ENCODE peak calls at places on chromosome 6, in seven cellular contexts. D is ureter, N is activated T-helper 1 cell treated with Interleukin-2 at 50 U/mL for 16 hours, Z is AML-193, L is HT-29, Y is osteocyte, T is iPS DF 6.9. W is an unnamed sample.

GRCh38 chr6:114714836-114715507 is 372.1 kb upstream of the HS3ST5 start:
- DNase-seq in Y (no peak), N (no peak), T (no peak), Z (no peak), D (no peak), L (no peak), W (no peak)

GRCh38 chr6:66198062-66198624 is 491.1 kb upstream of the EYS start:
- DNase-seq in L (no peak), Y (no peak), Z (no peak), N (no peak), T (no peak), D (no peak), W (no peak)

GRCh38 chr6:168138436-168138835 is 59.4 kb upstream of the FRMD1 start:
- DNase-seq in Z (no peak), T (no peak), L (no peak), Y (peak), N (no peak), D (peak), W (no peak)

GRCh38 chr6:10030942-10031537 is 383.8 kb downstream of the TFAP2A start:
- DNase-seq in T (peak), D (no peak), Y (no peak), Z (peak), L (peak), N (no peak), W (peak)

GRCh38 chr6:106163446-106163965 is 77.4 kb downstream of the PRDM1 start:
- DNase-seq in T (no peak), Z (peak), L (no peak), N (peak), Y (no peak), D (no peak), W (peak)

GRCh38 chr6:56642366-56643261 is at the start of gene DST:
- DNase-seq in L (no peak), D (no peak), Y (no peak), N (no peak), Z (no peak), T (no peak), W (peak)

GRCh38 chr6:17086469-17086868 is 15.4 kb upstream of the STMND1 start:
- DNase-seq in N (no peak), L (peak), Y (no peak), T (no peak), D (peak), Z (peak), W (peak)

GRCh38 chr6:144248470-144249301 is 36.4 kb upstream of the UTRN start:
- DNase-seq in L (no peak), Z (no peak), N (no peak), T (no peak), Y (no peak), D (no peak), W (peak)

GRCh38 chr6:8219352-8219943 is 117.1 kb upstream of the EEF1E1 start:
- DNase-seq in N (no peak), Z (peak), D (peak), L (peak), T (peak), Y (no peak), W (peak)

GRCh38 chr6:117276778-117277177 is 11.4 kb downstream of the VGLL2 start:
- DNase-seq in N (no peak), T (no peak), Z (no peak), L (no peak), Y (no peak), D (no peak), W (no peak)

GRCh38 chr6:104887350-104887749 is 27.6 kb upstream of the HACE1 start:
- DNase-seq in N (no peak), Y (no peak), Z (peak), L (peak), D (no peak), T (no peak), W (peak)

GRCh38 chr6:113857565-113858066 is 471 bp downstream of the MARCKS start:
- DNase-seq in Z (no peak), Y (no peak), L (peak), D (no peak), T (no peak), N (no peak), W (no peak)

GRCh38 chr6:101402618-101403002 is 9.1 kb downstream of the GRIK2 start:
- DNase-seq in Y (no peak), L (no peak), Z (no peak), N (no peak), T (no peak), D (no peak), W (peak)

GRCh38 chr6:130293800-130294199 is 71.0 kb upstream of the SAMD3 start:
- DNase-seq in Y (no peak), T (peak), L (peak), N (no peak), D (no peak), Z (peak), W (peak)

GRCh38 chr6:130029163-130029562 is 10.8 kb downstream of the L3MBTL3 start:
- DNase-seq in Y (no peak), T (no peak), Z (no peak), N (no peak), D (no peak), L (no peak), W (no peak)

GRCh38 chr6:71886184-71887005 is at the start of gene RIMS1:
- DNase-seq in T (no peak), Y (peak), D (no peak), L (no peak), N (no peak), Z (no peak), W (peak)

GRCh38 chr6:48630511-48630910 is 519.5 kb upstream of the PTCHD4 start:
- DNase-seq in D (no peak), N (no peak), L (no peak), T (no peak), Z (no peak), Y (no peak), W (no peak)

GRCh38 chr6:134245041-134245440 is 72.9 kb downstream of the SGK1 start:
- DNase-seq in Z (no peak), N (no peak), D (no peak), Y (no peak), T (no peak), L (no peak), W (no peak)

GRCh38 chr6:704037-704436 is 11.1 kb upstream of the EXOC2 start:
- DNase-seq in Z (no peak), T (no peak), D (no peak), Y (no peak), L (no peak), N (no peak), W (no peak)

GRCh38 chr6:165837948-165838745 is 175.1 kb upstream of the PDE10A start:
- DNase-seq in L (no peak), N (no peak), T (no peak), Z (no peak), Y (no peak), D (no peak), W (no peak)

GRCh38 chr6:43011207-43011606 is 2.5 kb downstream of the MEA1 start:
- DNase-seq in N (no peak), L (no peak), T (no peak), D (no peak), Z (no peak), Y (no peak), W (no peak)

GRCh38 chr6:47655719-47656595 is 42.4 kb upstream of the ADGRF4 start:
- DNase-seq in N (no peak), T (no peak), D (peak), Z (no peak), L (peak), Y (no peak), W (peak)

GRCh38 chr6:13304101-13304500 is 24.2 kb downstream of the TBC1D7 start:
- DNase-seq in L (no peak), Y (peak), Z (no peak), T (no peak), N (no peak), D (no peak), W (no peak)

GRCh38 chr6:70834520-70834919 is 122.3 kb downstream of the B3GAT2 start:
- DNase-seq in N (no peak), Y (no peak), T (no peak), L (no peak), D (no peak), Z (no peak), W (peak)